ENCODE peak calls at places on chromosomes 1 and 21, in four cellular contexts. K, S, I and A are unnamed samples.

GRCh38 chr1:20168547-20169491 is 17.1 kb upstream of the UBXN10 start:
- DNase-seq in K (no peak), S (peak), I (no peak), A (no peak)

GRCh38 chr1:233061265-233061664 is 110.9 kb downstream of the NTPCR start:
- DNase-seq in K (no peak), S (no peak), I (no peak), A (no peak)

GRCh38 chr1:192489046-192489445 is 86.5 kb upstream of the RGS1 start:
- DNase-seq in K (no peak), S (no peak), I (peak), A (no peak)

GRCh38 chr1:15362096-15362736 is 47.5 kb upstream of the EFHD2 start:
- DNase-seq in K (no peak), S (no peak), I (no peak), A (no peak)

GRCh38 chr1:88701275-88701674 is 17.2 kb downstream of the PKN2 start:
- DNase-seq in K (no peak), S (no peak), I (no peak), A (peak)

GRCh38 chr1:225919906-225920305 is 4.1 kb downstream of the PYCR2 start:
- DNase-seq in K (peak), S (peak), I (peak), A (no peak)

GRCh38 chr1:15944308-15945010 is 31.4 kb downstream of the ZBTB17 start:
- DNase-seq in K (peak), S (no peak), I (no peak), A (no peak)

GRCh38 chr1:63632110-63632509 is 38.9 kb downstream of the PGM1 start:
- DNase-seq in K (no peak), S (no peak), I (no peak), A (no peak)

GRCh38 chr21:44845418-44846200 is 27.7 kb upstream of the SUMO3 start:
- DNase-seq in K (peak), S (no peak), I (peak), A (peak)

GRCh38 chr1:27045973-27046558 is 33.4 kb upstream of the TENT5B start:
- DNase-seq in K (peak), S (peak), I (peak), A (peak)

GRCh38 chr1:56387071-56387747 is 192.2 kb downstream of the PLPP3 start:
- DNase-seq in K (no peak), S (no peak), I (no peak), A (no peak)

GRCh38 chr21:42301371-42302291 is 13.6 kb downstream of the TFF3 start:
- DNase-seq in K (no peak), S (no peak), I (no peak), A (no peak)

GRCh38 chr1:240693844-240694243 is 81.9 kb upstream of the GREM2 start:
- DNase-seq in K (no peak), S (no peak), I (no peak), A (no peak)

GRCh38 chr21:15682182-15682895 is 47.4 kb upstream of the USP25 start:
- DNase-seq in K (no peak), S (no peak), I (peak), A (peak)

GRCh38 chr1:67771152-67771551 is 62.1 kb downstream of the GNG12 start:
- DNase-seq in K (no peak), S (no peak), I (no peak), A (no peak)

GRCh38 chr1:155309423-155310021 is 856 bp downstream of the FDPS start:
- DNase-seq in K (no peak), S (no peak), I (peak), A (peak)

GRCh38 chr1:169468982-169469381 is 16.8 kb downstream of the SLC19A2 start:
- DNase-seq in K (no peak), S (no peak), I (no peak), A (no peak)

GRCh38 chr1:984476-984814 is 2.6 kb upstream of the PERM1 start:
- DNase-seq in K (no peak), S (no peak), I (no peak), A (no peak)
- TF ChIP-seq CTCF in K (no peak), S (no peak), I (peak), A (no peak)

GRCh38 chr1:228101614-228101993 is 1.5 kb downstream of the C1orf35 start:
- DNase-seq in K (peak), S (no peak), I (no peak), A (peak)
- H3K4me3 ChIP-seq in K (no peak), S (peak), I (peak), A (peak)

GRCh38 chr1:101520302-101520701 is 283.5 kb downstream of the S1PR1 start:
- DNase-seq in K (no peak), S (no peak), I (peak), A (peak)
- TF ChIP-seq CTCF in K (no peak), S (peak), I (peak), A (peak)

DNA sequence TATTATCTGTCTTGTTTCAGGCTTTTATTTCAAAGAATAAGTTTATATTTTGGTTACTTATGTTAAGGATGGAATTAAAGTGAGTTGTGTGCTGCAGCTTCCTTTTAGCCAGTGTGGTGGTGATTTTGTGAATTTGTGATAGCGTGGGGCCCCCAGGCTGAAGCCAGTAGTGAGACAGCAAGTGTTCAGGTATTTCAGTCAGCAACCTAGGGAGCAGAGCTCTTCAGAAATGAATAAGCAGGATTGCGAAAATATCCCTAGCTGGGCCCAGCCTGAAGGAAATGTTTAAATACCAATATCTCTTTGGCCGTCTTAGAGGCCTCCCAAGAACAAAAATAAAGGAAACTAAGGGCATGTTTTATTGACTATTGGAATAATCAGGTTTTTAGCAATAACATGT is 150.8 kb upstream of the C1orf105 start:
- DNase-seq in K (no peak), S (no peak), I (no peak), A (peak)
- H3K4me3 ChIP-seq in K (no peak), S (no peak), I (no peak), A (no peak)

DNA sequence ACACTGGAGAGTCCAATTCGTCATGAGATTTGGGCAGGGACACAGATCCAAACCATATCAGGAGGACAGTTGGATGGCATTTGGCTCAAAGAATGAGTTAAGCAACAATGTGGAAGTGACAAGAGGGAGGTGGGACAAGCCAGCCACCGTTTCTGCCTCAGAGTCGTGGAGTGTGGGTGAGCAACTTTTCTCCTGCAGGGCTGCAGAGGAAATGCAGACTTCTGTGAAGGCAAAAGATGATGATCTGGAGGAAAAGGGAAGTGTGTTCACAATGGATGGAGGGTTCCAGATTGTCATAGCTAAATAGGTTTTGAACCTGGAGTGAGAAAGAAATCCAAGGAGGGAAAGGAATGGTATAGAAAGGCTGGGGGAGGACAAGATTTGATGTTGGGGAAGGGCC is 16.4 kb upstream of the KANK4 start:
- DNase-seq in K (no peak), S (no peak), I (no peak), A (peak)
- TF ChIP-seq CTCF in K (no peak), S (no peak), I (no peak), A (no peak)

GRCh38 chr1:6491480-6491962 is at the start of gene PLEKHG5:
- DNase-seq in K (no peak), S (no peak), I (no peak), A (peak)
- H3K4me3 ChIP-seq in K (peak), S (peak), I (peak), A (peak)

DNA sequence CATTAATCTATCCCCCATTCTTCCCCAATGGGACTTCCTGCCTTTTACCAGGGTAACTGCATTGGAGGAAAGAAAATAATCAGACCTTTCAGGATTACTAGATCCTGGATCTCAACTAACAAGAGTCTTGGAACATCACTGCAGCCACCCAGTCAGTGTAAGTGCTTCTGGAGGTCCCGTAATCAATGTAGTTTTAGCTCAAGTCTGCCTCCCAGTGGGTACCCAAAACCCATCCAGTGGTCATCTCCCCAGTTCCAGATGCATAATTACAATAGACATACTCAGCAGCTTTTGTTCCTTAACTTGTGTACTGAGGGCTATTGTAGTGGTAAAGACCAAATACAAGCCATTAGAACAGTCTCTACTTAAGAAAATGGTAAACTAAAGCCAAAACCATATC is 319.1 kb downstream of the GPATCH2 start:
- DNase-seq in K (no peak), S (no peak), I (peak), A (peak)
- TF ChIP-seq CTCF in K (no peak), S (no peak), I (peak), A (no peak)

GRCh38 chr1:48596036-48596435 is 124.0 kb upstream of the SPATA6 start:
- DNase-seq in K (no peak), S (no peak), I (peak), A (no peak)

GRCh38 chr1:48597663-48598062 is 125.7 kb upstream of the SPATA6 start:
- DNase-seq in K (no peak), S (no peak), I (no peak), A (no peak)

GRCh38 chr1:48600182-48600581 is 128.2 kb upstream of the SPATA6 start:
- DNase-seq in K (no peak), S (no peak), I (no peak), A (no peak)

GRCh38 chr1:48595613-48596012 is 123.6 kb upstream of the SPATA6 start:
- DNase-seq in K (no peak), S (no peak), I (no peak), A (no peak)
- H3K4me3 ChIP-seq in K (no peak), S (no peak), I (no peak), A (no peak)